ENCODE peak calls at places on chromosomes 12 and 14, in five cellular contexts. D, F, W, J and G are unnamed samples.

GRCh38 chr14:103930051-103930604 is 1.9 kb downstream of the TDRD9 start:
- DNase-seq in D (no peak), F (no peak), W (no peak), J (no peak), G (no peak)

GRCh38 chr14:81165188-81165587 is 55.6 kb downstream of the GTF2A1 start:
- DNase-seq in D (no peak), F (no peak), W (no peak), J (no peak), G (no peak)

GRCh38 chr14:73462815-73463214 is 4.5 kb upstream of the NUMB start:
- DNase-seq in D (no peak), F (no peak), W (no peak), J (no peak), G (no peak)

GRCh38 chr12:54879132-54879531 is 24.8 kb downstream of the MUCL1 start:
- DNase-seq in D (no peak), F (no peak), W (peak; percentile 1), J (no peak), G (peak; percentile 2)

GRCh38 chr12:112169086-112169872 is 43.9 kb downstream of the TRAFD1 start:
- DNase-seq in D (no peak), F (no peak), W (no peak), J (no peak), G (no peak)

GRCh38 chr12:67151891-67152290 is 117.3 kb upstream of the CAND1 start:
- DNase-seq in D (no peak), F (no peak), W (no peak), J (no peak), G (no peak)

GRCh38 chr12:131129839-131130238 is 176.1 kb downstream of the ADGRD1 start:
- DNase-seq in D (no peak), F (no peak), W (no peak), J (peak; percentile 14), G (no peak)

GRCh38 chr12:48201091-48201490 is 2.0 kb downstream of the OR10AD1 start:
- DNase-seq in D (no peak), F (no peak), W (no peak), J (no peak), G (no peak)

GRCh38 chr12:124862768-124863408 is 776 bp downstream of the SCARB1 start:
- DNase-seq in D (peak; percentile 12), F (peak; percentile 62), W (no peak), J (peak; percentile 56), G (no peak)

GRCh38 chr12:54161481-54162437 is 27.0 kb downstream of the SMUG1 start:
- DNase-seq in D (no peak), F (no peak), W (no peak), J (no peak), G (no peak)

GRCh38 chr14:22472935-22473854 is 115.8 kb downstream of the DAD1 start:
- DNase-seq in D (peak; percentile 8), F (peak; percentile 57), W (no peak), J (peak; percentile 57), G (no peak)

GRCh38 chr12:56629459-56630179 is 507 bp downstream of the BAZ2A start:
- DNase-seq in D (no peak), F (no peak), W (no peak), J (peak; percentile 53), G (no peak)

GRCh38 chr12:82857911-82858533 is 171.3 kb downstream of the TMTC2 start:
- DNase-seq in D (no peak), F (no peak), W (no peak), J (no peak), G (no peak)

GRCh38 chr12:12600659-12601058 is 11.0 kb upstream of the CREBL2 start:
- DNase-seq in D (no peak), F (no peak), W (no peak), J (no peak), G (no peak)

GRCh38 chr12:100827901-100828520 is 33.4 kb downstream of the ANO4 start:
- DNase-seq in D (no peak), F (peak; percentile 25), W (no peak), J (peak; percentile 68), G (peak; percentile 69)

GRCh38 chr14:63266106-63266505 is 52.6 kb downstream of the GPHB5 start:
- DNase-seq in D (no peak), F (peak; percentile 7), W (no peak), J (no peak), G (no peak)

GRCh38 chr14:77603654-77604270 is 12.7 kb downstream of the SPTLC2 start:
- DNase-seq in D (no peak), F (peak; percentile 53), W (no peak), J (no peak), G (no peak)

GRCh38 chr12:77324763-77325468 is 259.5 kb upstream of the E2F7 start:
- DNase-seq in D (no peak), F (peak; percentile 69), W (peak; percentile 35), J (peak; percentile 79), G (peak; percentile 25)